ENCODE peak calls at places on chromosomes 7 and 10, in six cellular contexts. W, G, C, H, X and F are unnamed samples.

GRCh38 chr7:95209778-95210177 is 114.6 kb downstream of the PON1 start:
- DNase-seq in W (no peak), G (no peak), C (no peak), H (no peak), X (no peak), F (no peak)

GRCh38 chr10:122445469-122445868 is 9.0 kb upstream of the ARMS2 start:
- DNase-seq in W (no peak), G (no peak), C (no peak), H (no peak), X (no peak), F (no peak)

GRCh38 chr10:5757766-5758517 is 55.3 kb downstream of the GDI2 start:
- DNase-seq in W (no peak), G (no peak), C (no peak), H (no peak), X (no peak), F (no peak)

GRCh38 chr7:99027841-99028240 is 116.1 kb downstream of the SMURF1 start:
- DNase-seq in W (no peak), G (no peak), C (no peak), H (no peak), X (no peak), F (no peak)

GRCh38 chr10:62915192-62915591 is 99.0 kb upstream of the EGR2 start:
- DNase-seq in W (no peak), G (no peak), C (no peak), H (no peak), X (no peak), F (no peak)

GRCh38 chr7:98165827-98166667 is 45.2 kb upstream of the BHLHA15 start:
- DNase-seq in W (peak; percentile 32), G (peak; percentile 10), C (peak; percentile 8), H (peak; percentile 62), X (peak; percentile 67), F (no peak)

GRCh38 chr10:78912361-78913218 is 156.2 kb upstream of the ZMIZ1 start:
- DNase-seq in W (no peak), G (no peak), C (no peak), H (no peak), X (no peak), F (no peak)

GRCh38 chr7:98265841-98266271 is 13.8 kb upstream of the TECPR1 start:
- DNase-seq in W (peak; percentile 59), G (peak; percentile 62), C (no peak), H (no peak), X (no peak), F (no peak)

GRCh38 chr10:84424731-84425165 is 96.4 kb downstream of the CCSER2 start:
- DNase-seq in W (peak; percentile 93), G (peak; percentile 90), C (peak; percentile 95), H (no peak), X (peak; percentile 35), F (peak; percentile 83)